ENCODE peak calls at places on chromosomes 3 and 15, in nine cellular contexts. One of them, this sample, is unnamed.

GRCh38 chr15:70140543-70141375 is 43.0 kb upstream of the TLE3 start:
- DNase-seq in activated T-cell treated with anti-CD3 and anti-CD28 coated beads for 1 hour: no peak
- DNase-seq in activated B cell treated with CpG ODN at 0.5 μM for 24 hours: no peak
- DNase-seq in colonic mucosa: no peak
- DNase-seq in cardiac fibroblast: peak
- DNase-seq in H54: no peak
- DNase-seq in Right ventricle myocardium superior: no peak
- DNase-seq in NCI-H226: peak
- DNase-seq in NCI-H1092 treated with DMSO at 0.1 percent for 48 hours: no peak
- DNase-seq in this sample: peak

GRCh38 chr3:5226783-5227182 is 39.3 kb downstream of the EDEM1 start:
- DNase-seq in H54: no peak
- DNase-seq in activated B cell treated with CpG ODN at 0.5 μM for 24 hours: no peak
- DNase-seq in activated T-cell treated with anti-CD3 and anti-CD28 coated beads for 1 hour: no peak
- DNase-seq in NCI-H1092 treated with DMSO at 0.1 percent for 48 hours: no peak
- DNase-seq in Right ventricle myocardium superior: no peak
- DNase-seq in NCI-H226: no peak
- DNase-seq in cardiac fibroblast: peak
- DNase-seq in colonic mucosa: no peak
- DNase-seq in this sample: no peak

GRCh38 chr3:69856965-69857364 is 117.7 kb downstream of the MITF start:
- DNase-seq in H54: no peak
- DNase-seq in Right ventricle myocardium superior: no peak
- DNase-seq in NCI-H226: no peak
- DNase-seq in colonic mucosa: no peak
- DNase-seq in activated T-cell treated with anti-CD3 and anti-CD28 coated beads for 1 hour: no peak
- DNase-seq in activated B cell treated with CpG ODN at 0.5 μM for 24 hours: no peak
- DNase-seq in cardiac fibroblast: no peak
- DNase-seq in NCI-H1092 treated with DMSO at 0.1 percent for 48 hours: no peak
- DNase-seq in this sample: no peak

GRCh38 chr3:45551214-45552010 is 43.1 kb upstream of the LIMD1 start:
- DNase-seq in colonic mucosa: peak
- DNase-seq in Right ventricle myocardium superior: peak
- DNase-seq in NCI-H1092 treated with DMSO at 0.1 percent for 48 hours: no peak
- DNase-seq in cardiac fibroblast: peak
- DNase-seq in NCI-H226: peak
- DNase-seq in activated B cell treated with CpG ODN at 0.5 μM for 24 hours: no peak
- DNase-seq in H54: peak
- DNase-seq in activated T-cell treated with anti-CD3 and anti-CD28 coated beads for 1 hour: no peak
- DNase-seq in this sample: no peak

GRCh38 chr15:78341057-78341763 is 1.1 kb downstream of the CRABP1 start:
- DNase-seq in NCI-H1092 treated with DMSO at 0.1 percent for 48 hours: no peak
- DNase-seq in Right ventricle myocardium superior: no peak
- DNase-seq in H54: no peak
- DNase-seq in NCI-H226: no peak
- DNase-seq in activated B cell treated with CpG ODN at 0.5 μM for 24 hours: no peak
- DNase-seq in activated T-cell treated with anti-CD3 and anti-CD28 coated beads for 1 hour: no peak
- DNase-seq in cardiac fibroblast: no peak
- DNase-seq in colonic mucosa: no peak
- DNase-seq in this sample: no peak

GRCh38 chr15:91852741-91853500 is 587 bp upstream of the SLCO3A1 start:
- DNase-seq in activated B cell treated with CpG ODN at 0.5 μM for 24 hours: peak
- DNase-seq in Right ventricle myocardium superior: peak
- DNase-seq in colonic mucosa: peak
- DNase-seq in activated T-cell treated with anti-CD3 and anti-CD28 coated beads for 1 hour: peak
- DNase-seq in H54: peak
- DNase-seq in NCI-H226: peak
- DNase-seq in NCI-H1092 treated with DMSO at 0.1 percent for 48 hours: peak
- DNase-seq in cardiac fibroblast: peak
- DNase-seq in this sample: peak

GRCh38 chr3:117586161-117586560 is 876.6 kb downstream of the TUSC7 start:
- DNase-seq in NCI-H226: no peak
- DNase-seq in activated B cell treated with CpG ODN at 0.5 μM for 24 hours: no peak
- DNase-seq in Right ventricle myocardium superior: no peak
- DNase-seq in H54: no peak
- DNase-seq in colonic mucosa: no peak
- DNase-seq in NCI-H1092 treated with DMSO at 0.1 percent for 48 hours: peak
- DNase-seq in cardiac fibroblast: no peak
- DNase-seq in activated T-cell treated with anti-CD3 and anti-CD28 coated beads for 1 hour: no peak
- DNase-seq in this sample: no peak

GRCh38 chr3:134315286-134316106 is 58.8 kb downstream of the AMOTL2 start:
- DNase-seq in NCI-H1092 treated with DMSO at 0.1 percent for 48 hours: no peak
- DNase-seq in H54: no peak
- DNase-seq in Right ventricle myocardium superior: peak
- DNase-seq in NCI-H226: peak
- DNase-seq in activated T-cell treated with anti-CD3 and anti-CD28 coated beads for 1 hour: no peak
- DNase-seq in activated B cell treated with CpG ODN at 0.5 μM for 24 hours: no peak
- DNase-seq in cardiac fibroblast: peak
- DNase-seq in colonic mucosa: peak
- DNase-seq in this sample: no peak

GRCh38 chr15:40352221-40352901 is 1.5 kb downstream of the PHGR1 start:
- DNase-seq in NCI-H226: no peak
- DNase-seq in cardiac fibroblast: no peak
- DNase-seq in H54: no peak
- DNase-seq in NCI-H1092 treated with DMSO at 0.1 percent for 48 hours: no peak
- DNase-seq in activated T-cell treated with anti-CD3 and anti-CD28 coated beads for 1 hour: no peak
- DNase-seq in Right ventricle myocardium superior: no peak
- DNase-seq in colonic mucosa: no peak
- DNase-seq in activated B cell treated with CpG ODN at 0.5 μM for 24 hours: no peak
- DNase-seq in this sample: no peak

GRCh38 chr3:41997702-41998551 is 36.0 kb upstream of the ULK4 start:
- DNase-seq in activated B cell treated with CpG ODN at 0.5 μM for 24 hours: no peak
- DNase-seq in Right ventricle myocardium superior: no peak
- DNase-seq in cardiac fibroblast: peak
- DNase-seq in colonic mucosa: no peak
- DNase-seq in H54: no peak
- DNase-seq in NCI-H226: no peak
- DNase-seq in activated T-cell treated with anti-CD3 and anti-CD28 coated beads for 1 hour: no peak
- DNase-seq in NCI-H1092 treated with DMSO at 0.1 percent for 48 hours: no peak
- DNase-seq in this sample: no peak

GRCh38 chr15:38076806-38077205 is 142.4 kb downstream of the TMCO5A start:
- DNase-seq in colonic mucosa: no peak
- DNase-seq in NCI-H226: no peak
- DNase-seq in H54: no peak
- DNase-seq in Right ventricle myocardium superior: no peak
- DNase-seq in cardiac fibroblast: no peak
- DNase-seq in NCI-H1092 treated with DMSO at 0.1 percent for 48 hours: no peak
- DNase-seq in activated B cell treated with CpG ODN at 0.5 μM for 24 hours: peak
- DNase-seq in activated T-cell treated with anti-CD3 and anti-CD28 coated beads for 1 hour: no peak
- DNase-seq in this sample: no peak

GRCh38 chr3:157487339-157487738 is 15.9 kb downstream of the VEPH1 start:
- DNase-seq in Right ventricle myocardium superior: no peak
- DNase-seq in colonic mucosa: no peak
- DNase-seq in cardiac fibroblast: peak
- DNase-seq in NCI-H226: peak
- DNase-seq in activated B cell treated with CpG ODN at 0.5 μM for 24 hours: no peak
- DNase-seq in NCI-H1092 treated with DMSO at 0.1 percent for 48 hours: no peak
- DNase-seq in activated T-cell treated with anti-CD3 and anti-CD28 coated beads for 1 hour: no peak
- DNase-seq in H54: no peak
- DNase-seq in this sample: no peak

GRCh38 chr3:156561533-156561932 is 6.6 kb upstream of the SSR3 start:
- DNase-seq in H54: no peak
- DNase-seq in colonic mucosa: no peak
- DNase-seq in NCI-H1092 treated with DMSO at 0.1 percent for 48 hours: no peak
- DNase-seq in Right ventricle myocardium superior: no peak
- DNase-seq in activated B cell treated with CpG ODN at 0.5 μM for 24 hours: no peak
- DNase-seq in activated T-cell treated with anti-CD3 and anti-CD28 coated beads for 1 hour: no peak
- DNase-seq in cardiac fibroblast: no peak
- DNase-seq in NCI-H226: no peak
- DNase-seq in this sample: no peak

GRCh38 chr3:37071921-37072320 is 78.6 kb downstream of the MLH1 start:
- DNase-seq in activated B cell treated with CpG ODN at 0.5 μM for 24 hours: no peak
- DNase-seq in colonic mucosa: no peak
- DNase-seq in activated T-cell treated with anti-CD3 and anti-CD28 coated beads for 1 hour: no peak
- DNase-seq in Right ventricle myocardium superior: no peak
- DNase-seq in cardiac fibroblast: no peak
- DNase-seq in NCI-H1092 treated with DMSO at 0.1 percent for 48 hours: no peak
- DNase-seq in H54: no peak
- DNase-seq in NCI-H226: peak
- DNase-seq in this sample: no peak

GRCh38 chr3:112032377-112032776 is 2.2 kb upstream of the TMPRSS7 start:
- DNase-seq in cardiac fibroblast: no peak
- DNase-seq in NCI-H226: no peak
- DNase-seq in activated T-cell treated with anti-CD3 and anti-CD28 coated beads for 1 hour: no peak
- DNase-seq in NCI-H1092 treated with DMSO at 0.1 percent for 48 hours: peak
- DNase-seq in Right ventricle myocardium superior: no peak
- DNase-seq in colonic mucosa: no peak
- DNase-seq in activated B cell treated with CpG ODN at 0.5 μM for 24 hours: no peak
- DNase-seq in H54: no peak
- DNase-seq in this sample: no peak

GRCh38 chr3:194091141-194091540 is 44.8 kb upstream of the HES1 start:
- DNase-seq in NCI-H1092 treated with DMSO at 0.1 percent for 48 hours: no peak
- DNase-seq in Right ventricle myocardium superior: no peak
- DNase-seq in H54: peak
- DNase-seq in NCI-H226: peak
- DNase-seq in activated B cell treated with CpG ODN at 0.5 μM for 24 hours: no peak
- DNase-seq in cardiac fibroblast: peak
- DNase-seq in activated T-cell treated with anti-CD3 and anti-CD28 coated beads for 1 hour: no peak
- DNase-seq in colonic mucosa: no peak
- DNase-seq in this sample: peak

GRCh38 chr3:178304758-178305157 is 231.5 kb upstream of the KCNMB2 start:
- DNase-seq in colonic mucosa: no peak
- DNase-seq in activated B cell treated with CpG ODN at 0.5 μM for 24 hours: no peak
- DNase-seq in Right ventricle myocardium superior: no peak
- DNase-seq in H54: peak
- DNase-seq in NCI-H226: peak
- DNase-seq in activated T-cell treated with anti-CD3 and anti-CD28 coated beads for 1 hour: no peak
- DNase-seq in cardiac fibroblast: peak
- DNase-seq in NCI-H1092 treated with DMSO at 0.1 percent for 48 hours: no peak
- DNase-seq in this sample: no peak

GRCh38 chr3:100629728-100630127 is 20.3 kb downstream of the ADGRG7 start:
- DNase-seq in activated B cell treated with CpG ODN at 0.5 μM for 24 hours: no peak
- DNase-seq in Right ventricle myocardium superior: no peak
- DNase-seq in NCI-H1092 treated with DMSO at 0.1 percent for 48 hours: no peak
- DNase-seq in NCI-H226: peak
- DNase-seq in H54: no peak
- DNase-seq in colonic mucosa: no peak
- DNase-seq in cardiac fibroblast: no peak
- DNase-seq in activated T-cell treated with anti-CD3 and anti-CD28 coated beads for 1 hour: no peak
- DNase-seq in this sample: no peak

GRCh38 chr3:5213574-5213966 is 26.1 kb downstream of the EDEM1 start:
- DNase-seq in cardiac fibroblast: no peak
- DNase-seq in NCI-H226: no peak
- DNase-seq in colonic mucosa: no peak
- DNase-seq in activated T-cell treated with anti-CD3 and anti-CD28 coated beads for 1 hour: no peak
- DNase-seq in activated B cell treated with CpG ODN at 0.5 μM for 24 hours: no peak
- DNase-seq in H54: no peak
- DNase-seq in NCI-H1092 treated with DMSO at 0.1 percent for 48 hours: no peak
- DNase-seq in Right ventricle myocardium superior: no peak
- DNase-seq in this sample: no peak

GRCh38 chr15:98779463-98780071 is 131.2 kb downstream of the IGF1R start:
- DNase-seq in activated T-cell treated with anti-CD3 and anti-CD28 coated beads for 1 hour: peak
- DNase-seq in NCI-H1092 treated with DMSO at 0.1 percent for 48 hours: peak
- DNase-seq in cardiac fibroblast: peak
- DNase-seq in activated B cell treated with CpG ODN at 0.5 μM for 24 hours: peak
- DNase-seq in Right ventricle myocardium superior: peak
- DNase-seq in NCI-H226: peak
- DNase-seq in H54: peak
- DNase-seq in colonic mucosa: peak
- DNase-seq in this sample: peak

GRCh38 chr15:84910928-84911623 is 26.6 kb downstream of the SLC28A1 start:
- DNase-seq in cardiac fibroblast: no peak
- DNase-seq in NCI-H226: no peak
- DNase-seq in H54: no peak
- DNase-seq in colonic mucosa: no peak
- DNase-seq in NCI-H1092 treated with DMSO at 0.1 percent for 48 hours: no peak
- DNase-seq in activated T-cell treated with anti-CD3 and anti-CD28 coated beads for 1 hour: no peak
- DNase-seq in activated B cell treated with CpG ODN at 0.5 μM for 24 hours: no peak
- DNase-seq in Right ventricle myocardium superior: no peak
- DNase-seq in this sample: no peak

GRCh38 chr3:44066806-44067205 is 174.9 kb upstream of the TOPAZ1 start:
- DNase-seq in activated T-cell treated with anti-CD3 and anti-CD28 coated beads for 1 hour: no peak
- DNase-seq in cardiac fibroblast: peak
- DNase-seq in colonic mucosa: no peak
- DNase-seq in NCI-H1092 treated with DMSO at 0.1 percent for 48 hours: no peak
- DNase-seq in activated B cell treated with CpG ODN at 0.5 μM for 24 hours: no peak
- DNase-seq in Right ventricle myocardium superior: no peak
- DNase-seq in H54: no peak
- DNase-seq in NCI-H226: no peak
- DNase-seq in this sample: no peak

GRCh38 chr3:186128158-186128557 is 19.3 kb upstream of the ETV5 start:
- DNase-seq in H54: no peak
- DNase-seq in NCI-H1092 treated with DMSO at 0.1 percent for 48 hours: no peak
- DNase-seq in activated T-cell treated with anti-CD3 and anti-CD28 coated beads for 1 hour: no peak
- DNase-seq in Right ventricle myocardium superior: no peak
- DNase-seq in NCI-H226: no peak
- DNase-seq in activated B cell treated with CpG ODN at 0.5 μM for 24 hours: no peak
- DNase-seq in cardiac fibroblast: no peak
- DNase-seq in colonic mucosa: no peak
- DNase-seq in this sample: no peak

GRCh38 chr15:35546581-35547381 is 816 bp upstream of the DPH6 start:
- DNase-seq in Right ventricle myocardium superior: no peak
- DNase-seq in colonic mucosa: peak
- DNase-seq in activated B cell treated with CpG ODN at 0.5 μM for 24 hours: no peak
- DNase-seq in NCI-H1092 treated with DMSO at 0.1 percent for 48 hours: no peak
- DNase-seq in NCI-H226: no peak
- DNase-seq in H54: no peak
- DNase-seq in activated T-cell treated with anti-CD3 and anti-CD28 coated beads for 1 hour: no peak
- DNase-seq in cardiac fibroblast: no peak
- DNase-seq in this sample: no peak

GRCh38 chr3:94249491-94250079 is 186.7 kb downstream of the NSUN3 start:
- DNase-seq in NCI-H226: peak
- DNase-seq in cardiac fibroblast: peak
- DNase-seq in Right ventricle myocardium superior: peak
- DNase-seq in NCI-H1092 treated with DMSO at 0.1 percent for 48 hours: peak
- DNase-seq in activated B cell treated with CpG ODN at 0.5 μM for 24 hours: peak
- DNase-seq in colonic mucosa: peak
- DNase-seq in activated T-cell treated with anti-CD3 and anti-CD28 coated beads for 1 hour: peak
- DNase-seq in H54: peak
- DNase-seq in this sample: peak

GRCh38 chr15:63135281-63135680 is 13.6 kb downstream of the LACTB start:
- DNase-seq in activated B cell treated with CpG ODN at 0.5 μM for 24 hours: no peak
- DNase-seq in Right ventricle myocardium superior: no peak
- DNase-seq in activated T-cell treated with anti-CD3 and anti-CD28 coated beads for 1 hour: no peak
- DNase-seq in NCI-H226: no peak
- DNase-seq in colonic mucosa: no peak
- DNase-seq in H54: no peak
- DNase-seq in NCI-H1092 treated with DMSO at 0.1 percent for 48 hours: no peak
- DNase-seq in cardiac fibroblast: no peak
- DNase-seq in this sample: no peak

GRCh38 chr3:171811913-171812321 is 1.6 kb upstream of the PLD1 start:
- DNase-seq in cardiac fibroblast: peak
- DNase-seq in colonic mucosa: no peak
- DNase-seq in activated T-cell treated with anti-CD3 and anti-CD28 coated beads for 1 hour: no peak
- DNase-seq in NCI-H1092 treated with DMSO at 0.1 percent for 48 hours: no peak
- DNase-seq in NCI-H226: peak
- DNase-seq in H54: no peak
- DNase-seq in activated B cell treated with CpG ODN at 0.5 μM for 24 hours: no peak
- DNase-seq in Right ventricle myocardium superior: no peak
- DNase-seq in this sample: no peak

GRCh38 chr3:126083511-126083912 is 412 bp downstream of the SLC41A3 start:
- DNase-seq in cardiac fibroblast: peak
- DNase-seq in H54: peak
- DNase-seq in colonic mucosa: peak
- DNase-seq in Right ventricle myocardium superior: peak
- DNase-seq in activated B cell treated with CpG ODN at 0.5 μM for 24 hours: no peak
- DNase-seq in NCI-H1092 treated with DMSO at 0.1 percent for 48 hours: peak
- DNase-seq in activated T-cell treated with anti-CD3 and anti-CD28 coated beads for 1 hour: peak
- DNase-seq in NCI-H226: peak
- DNase-seq in this sample: peak

GRCh38 chr3:78610462-78611125 is 1157.2 kb downstream of the ROBO1 start:
- DNase-seq in activated B cell treated with CpG ODN at 0.5 μM for 24 hours: no peak
- DNase-seq in NCI-H226: no peak
- DNase-seq in activated T-cell treated with anti-CD3 and anti-CD28 coated beads for 1 hour: no peak
- DNase-seq in cardiac fibroblast: peak
- DNase-seq in colonic mucosa: no peak
- DNase-seq in H54: no peak
- DNase-seq in NCI-H1092 treated with DMSO at 0.1 percent for 48 hours: no peak
- DNase-seq in Right ventricle myocardium superior: no peak
- DNase-seq in this sample: no peak

GRCh38 chr3:129441215-129441614 is 1.2 kb downstream of the IFT122 start:
- DNase-seq in colonic mucosa: no peak
- DNase-seq in NCI-H226: no peak
- DNase-seq in NCI-H1092 treated with DMSO at 0.1 percent for 48 hours: no peak
- DNase-seq in H54: no peak
- DNase-seq in activated T-cell treated with anti-CD3 and anti-CD28 coated beads for 1 hour: no peak
- DNase-seq in Right ventricle myocardium superior: no peak
- DNase-seq in cardiac fibroblast: peak
- DNase-seq in activated B cell treated with CpG ODN at 0.5 μM for 24 hours: no peak
- DNase-seq in this sample: no peak

GRCh38 chr3:84110787-84111186 is 848.0 kb upstream of the CADM2 start:
- DNase-seq in cardiac fibroblast: no peak
- DNase-seq in colonic mucosa: no peak
- DNase-seq in Right ventricle myocardium superior: no peak
- DNase-seq in activated T-cell treated with anti-CD3 and anti-CD28 coated beads for 1 hour: no peak
- DNase-seq in NCI-H1092 treated with DMSO at 0.1 percent for 48 hours: no peak
- DNase-seq in NCI-H226: no peak
- DNase-seq in H54: no peak
- DNase-seq in activated B cell treated with CpG ODN at 0.5 μM for 24 hours: no peak
- DNase-seq in this sample: no peak